ENCODE peak calls at places on chromosomes 16 and 17, in four cellular contexts. Y, O, X and M are unnamed samples.

GRCh38 chr16:9761870-9762269 is 420.4 kb downstream of the GRIN2A start:
- DNase-seq in Y (no peak), O (no peak), X (no peak), M (no peak)

GRCh38 chr16:31382485-31383161 is 10.5 kb upstream of the ITGAD start:
- DNase-seq in Y (no peak), O (peak; percentile 85), X (peak; percentile 27), M (no peak)

GRCh38 chr16:30187971-30188561 is 4.7 kb downstream of the CORO1A start:
- DNase-seq in Y (no peak), O (no peak), X (no peak), M (no peak)

GRCh38 chr17:8138366-8138671 is 13.9 kb downstream of the PER1 start:
- DNase-seq in Y (no peak), O (no peak), X (no peak), M (no peak)

GRCh38 chr16:73560497-73560896 is 512.6 kb upstream of the ZFHX3 start:
- DNase-seq in Y (no peak), O (no peak), X (no peak), M (no peak)

GRCh38 chr16:69495821-69496220 is 69.9 kb upstream of the NFAT5 start:
- DNase-seq in Y (no peak), O (no peak), X (no peak), M (no peak)

GRCh38 chr17:39196820-39197331 is 593 bp downstream of the CACNB1 start:
- DNase-seq in Y (no peak), O (peak; percentile 89), X (no peak), M (peak; percentile 18)

GRCh38 chr16:81798311-81799137 is 19.4 kb downstream of the PLCG2 start:
- DNase-seq in Y (no peak), O (peak; percentile 67), X (no peak), M (no peak)

GRCh38 chr17:3575506-3575905 is 17.9 kb upstream of the TRPV3 start:
- DNase-seq in Y (no peak), O (no peak), X (no peak), M (no peak)

GRCh38 chr17:82408288-82408937 is 9.7 kb upstream of the HEXD start:
- DNase-seq in Y (no peak), O (no peak), X (no peak), M (no peak)

GRCh38 chr16:88530858-88531203 is 39.4 kb upstream of the ZC3H18 start:
- DNase-seq in Y (no peak), O (no peak), X (no peak), M (no peak)

GRCh38 chr17:7841309-7841621 is 7.2 kb downstream of the KDM6B start:
- DNase-seq in Y (no peak), O (no peak), X (no peak), M (peak; percentile 90)

GRCh38 chr16:57477531-57478202 is 8.6 kb downstream of the DOK4 start:
- DNase-seq in Y (no peak), O (peak; percentile 66), X (no peak), M (no peak)

GRCh38 chr17:56595831-56596740 is 2.6 kb downstream of the NOG start:
- DNase-seq in Y (peak; percentile 80), O (no peak), X (no peak), M (no peak)

GRCh38 chr17:83030432-83030831 is 49.0 kb upstream of the METRNL start:
- DNase-seq in Y (peak; percentile 67), O (no peak), X (no peak), M (no peak)

GRCh38 chr17:31309525-31309924 is 4.3 kb downstream of the EVI2B start:
- DNase-seq in Y (no peak), O (no peak), X (no peak), M (no peak)

GRCh38 chr16:29809850-29810698 is 1.9 kb upstream of the PRRT2 start:
- DNase-seq in Y (no peak), O (peak; percentile 65), X (no peak), M (no peak)

GRCh38 chr16:77376358-77376757 is 58.5 kb downstream of the ADAMTS18 start:
- DNase-seq in Y (no peak), O (no peak), X (peak; percentile 37), M (peak; percentile 21)

GRCh38 chr16:3611145-3611977 is at the start of gene SLX4:
- DNase-seq in Y (peak; percentile 96), O (peak; percentile 96), X (peak; percentile 71), M (peak; percentile 94)

GRCh38 chr17:75155191-75155601 is 884 bp upstream of the JPT1 start:
- DNase-seq in Y (no peak), O (no peak), X (no peak), M (no peak)

DNA sequence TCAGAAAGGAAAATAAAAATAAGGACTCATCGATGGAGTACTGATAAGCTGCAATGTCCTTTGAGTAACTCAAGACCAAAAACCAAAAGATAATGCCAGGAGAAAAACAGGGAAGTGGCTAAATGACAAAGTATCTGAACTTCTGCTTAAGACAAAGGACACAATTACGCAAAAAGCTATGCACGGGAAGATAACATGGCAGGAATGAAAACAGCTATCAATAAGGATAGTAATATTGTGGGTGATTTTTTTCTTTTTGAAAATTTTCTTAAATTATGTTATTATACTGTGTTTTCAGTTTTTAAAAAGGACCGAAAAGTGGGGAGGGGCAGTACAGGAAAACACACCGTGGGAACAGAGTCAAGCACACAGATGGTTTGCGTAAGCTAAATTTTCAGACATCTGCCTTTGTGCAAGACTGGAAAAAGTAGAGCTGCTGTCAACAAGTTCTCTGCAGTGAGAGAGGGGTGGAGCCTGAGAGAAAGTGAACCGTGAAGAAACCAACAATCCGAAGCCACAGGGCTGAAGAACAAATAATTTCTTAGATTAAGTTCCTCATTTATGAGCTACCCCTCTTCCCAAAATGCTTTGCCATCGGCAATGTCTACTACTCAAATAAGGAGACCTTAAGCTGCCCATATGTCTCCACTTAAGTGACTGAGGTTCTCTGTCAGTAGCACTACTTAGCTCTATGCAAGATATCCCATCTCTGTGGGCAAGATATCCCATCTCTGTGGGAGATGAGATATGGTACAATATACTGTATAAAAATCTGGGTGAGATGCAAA is 99.9 kb upstream of the CORO6 start:
- DNase-seq in Y (no peak), O (no peak), X (no peak), M (peak; percentile 67)
- H3K4me3 ChIP-seq in Y (no peak overlapping the region), O (peak overlapping the region; percentile 15), X (no peak overlapping the region), M (peak overlapping the region; percentile 67)

DNA sequence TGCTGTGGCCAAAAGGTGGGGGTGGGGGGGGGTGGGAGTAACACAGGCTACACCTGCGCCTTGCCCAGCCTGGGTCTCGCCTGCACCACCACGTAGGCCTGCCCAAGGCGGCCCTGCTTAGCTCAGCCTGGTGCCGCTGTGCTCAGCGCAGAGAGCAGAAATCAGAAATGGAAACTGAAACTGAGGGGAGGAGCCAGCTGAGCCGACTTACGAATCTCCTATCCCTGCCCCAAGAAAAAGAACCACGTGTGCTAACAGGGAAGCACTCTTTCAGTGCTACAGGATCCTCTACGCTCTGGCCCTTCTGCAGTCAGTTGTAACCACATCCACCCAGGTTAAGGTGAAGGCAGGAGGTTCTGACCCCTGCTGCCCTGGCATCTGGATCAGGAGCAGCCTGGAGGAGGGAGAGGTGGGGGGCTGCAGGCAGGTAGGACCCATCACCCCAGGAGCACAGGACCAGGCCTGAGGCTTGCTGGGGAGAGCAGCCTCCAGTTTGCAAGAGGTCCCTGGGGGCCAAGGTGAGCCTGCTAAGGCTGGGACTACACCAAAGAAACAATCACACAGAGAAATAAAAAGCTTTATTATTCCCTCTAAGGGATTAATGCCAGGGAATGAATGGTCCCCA is at the start of gene DHX58:
- DNase-seq in Y (peak; percentile 94), O (peak; percentile 80), X (no peak), M (peak; percentile 84)
- H3K4me3 ChIP-seq in Y (peak within 1 kb of the TSS; percentile 30), O (peak within 1 kb of the TSS; percentile 75), X (no peak within 1 kb of the TSS), M (peak within 1 kb of the TSS; percentile 79)

GRCh38 chr17:1271020-1271423 is 778 bp downstream of the BHLHA9 start:
- DNase-seq in Y (no peak), O (no peak), X (no peak), M (no peak)
- H3K4me3 ChIP-seq in Y (no peak overlapping the region), O (no peak overlapping the region), X (no peak overlapping the region), M (no peak overlapping the region)

GRCh38 chr16:11992594-11993524 is 16.3 kb downstream of the SNX29 start:
- DNase-seq in Y (no peak), O (no peak), X (no peak), M (no peak)

GRCh38 chr16:12000032-12000431 is 23.5 kb downstream of the SNX29 start:
- DNase-seq in Y (no peak), O (no peak), X (no peak), M (no peak)

GRCh38 chr16:11994187-11995119 is 17.9 kb downstream of the SNX29 start:
- DNase-seq in Y (peak; percentile 87), O (no peak), X (no peak), M (no peak)

GRCh38 chr16:11992008-11992584 is 15.6 kb downstream of the SNX29 start:
- DNase-seq in Y (no peak), O (no peak), X (no peak), M (no peak)

DNA sequence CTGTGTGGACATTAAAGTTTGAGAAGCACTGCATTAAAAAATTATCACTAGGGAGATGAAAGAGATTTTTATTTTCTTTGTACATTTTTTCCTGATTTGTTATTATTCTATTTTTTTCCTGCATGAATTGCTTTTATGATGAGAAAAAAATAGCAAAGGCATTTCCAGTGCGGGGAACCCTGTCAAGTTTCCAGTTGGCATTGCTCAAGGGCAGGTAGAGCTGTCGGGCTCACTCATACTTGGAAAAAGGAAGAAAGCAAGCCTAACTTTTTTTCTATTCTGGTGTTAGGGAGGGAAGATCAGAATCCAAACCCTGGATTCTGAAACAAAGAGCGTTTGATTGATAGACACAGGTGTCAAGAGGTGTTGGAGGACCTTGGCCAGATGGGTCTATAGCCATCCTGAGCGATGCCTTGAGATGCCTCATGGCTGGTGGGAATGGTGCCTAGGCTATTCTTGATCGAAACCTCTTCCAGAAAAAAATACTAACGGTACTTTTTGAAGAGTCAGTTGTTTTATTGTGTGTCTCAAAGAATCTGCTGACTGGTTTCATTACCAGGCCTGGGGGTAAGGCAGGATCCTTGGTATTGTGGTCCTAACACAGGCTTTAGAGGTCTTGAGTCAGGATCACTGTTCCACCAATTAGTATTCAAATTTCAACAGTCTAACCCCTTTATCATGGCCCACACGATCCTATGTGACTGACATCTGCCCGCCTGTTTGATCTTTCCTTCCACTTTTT is 20.1 kb downstream of the SNX29 start:
- DNase-seq in Y (no peak), O (no peak), X (no peak), M (no peak)
- H3K4me3 ChIP-seq in Y (no peak overlapping the region), O (no peak overlapping the region), X (no peak overlapping the region), M (no peak overlapping the region)

GRCh38 chr17:44850612-44851011 is 2.9 kb downstream of the HIGD1B start:
- DNase-seq in Y (no peak), O (no peak), X (no peak), M (no peak)
- H3K4me3 ChIP-seq in Y (no peak overlapping the region), O (no peak overlapping the region), X (no peak overlapping the region), M (no peak overlapping the region)

GRCh38 chr16:8550728-8551387 is 39.5 kb downstream of the TMEM114 start:
- DNase-seq in Y (no peak), O (no peak), X (no peak), M (no peak)

GRCh38 chr16:8554881-8555280 is 35.4 kb downstream of the TMEM114 start:
- DNase-seq in Y (no peak), O (no peak), X (no peak), M (no peak)

GRCh38 chr16:8551388-8552332 is 38.7 kb downstream of the TMEM114 start:
- DNase-seq in Y (no peak), O (no peak), X (no peak), M (no peak)

GRCh38 chr16:8552487-8553221 is 37.7 kb downstream of the TMEM114 start:
- DNase-seq in Y (no peak), O (no peak), X (no peak), M (no peak)

GRCh38 chr16:8555400-8555799 is 34.9 kb downstream of the TMEM114 start:
- DNase-seq in Y (no peak), O (no peak), X (no peak), M (no peak)
- H3K4me3 ChIP-seq in Y (no peak overlapping the region), O (no peak overlapping the region), X (no peak overlapping the region), M (no peak overlapping the region)

GRCh38 chr16:50300942-50301625 is 34.7 kb downstream of the ADCY7 start:
- DNase-seq in Y (peak; percentile 83), O (peak; percentile 62), X (no peak), M (no peak)
- H3K4me3 ChIP-seq in Y (no peak overlapping the region), O (no peak overlapping the region), X (no peak overlapping the region), M (no peak overlapping the region)